ENCODE peak calls at places on chromosome 22, in seven cellular contexts. Y is activated CD4-positive, alpha-beta T cell treated with anti-CD3 and anti-CD28 coated beads for 48 hours; E is HFF-Myc; G is GM12865; M is endothelial cell of umbilical vein; B is CD8-positive, alpha-beta memory T cell; H is retina. L is an unnamed sample.

GRCh38 chr22:17303840-17304779 is 65.2 kb upstream of the CECR2 start:
- DNase-seq in Y (peak), E (no peak), G (peak), M (no peak), B (peak), H (peak), L (peak)

GRCh38 chr22:23772315-23773246 is at the start of gene MMP11:
- DNase-seq in Y (peak), E (no peak), G (peak), M (no peak), B (peak), H (peak), L (peak)

GRCh38 chr22:37633082-37633692 is 6.3 kb upstream of the SH3BP1 start:
- DNase-seq in Y (peak), E (no peak), G (peak), M (no peak), B (peak), H (no peak), L (peak)

GRCh38 chr22:16845881-16846280 is 20.7 kb upstream of the XKR3 start:
- DNase-seq in Y (no peak), E (no peak), G (no peak), M (no peak), B (no peak), H (no peak), L (no peak)

GRCh38 chr22:44025171-44026065 is 1.3 kb downstream of the PARVB start:
- DNase-seq in Y (no peak), E (no peak), G (peak), M (peak), B (no peak), H (no peak), L (no peak)

GRCh38 chr22:47396105-47396504 is 633.7 kb downstream of the TBC1D22A start:
- DNase-seq in Y (no peak), E (no peak), G (no peak), M (no peak), B (no peak), H (no peak), L (no peak)

GRCh38 chr22:29700949-29701927 is 18.6 kb upstream of the CABP7 start:
- DNase-seq in Y (peak), E (no peak), G (peak), M (peak), B (no peak), H (no peak), L (peak)

GRCh38 chr22:27626675-27627443 is 174.7 kb downstream of the MN1 start:
- DNase-seq in Y (no peak), E (no peak), G (no peak), M (no peak), B (no peak), H (no peak), L (no peak)

GRCh38 chr22:34122064-34122463 is 201.8 kb upstream of the LARGE1 start:
- DNase-seq in Y (no peak), E (no peak), G (no peak), M (no peak), B (no peak), H (peak), L (no peak)

GRCh38 chr22:50247748-50248147 is 2.9 kb upstream of the TUBGCP6 start:
- DNase-seq in Y (no peak), E (no peak), G (peak), M (peak), B (peak), H (no peak), L (peak)

GRCh38 chr22:27238935-27239510 is 562.5 kb downstream of the MN1 start:
- DNase-seq in Y (no peak), E (peak), G (no peak), M (peak), B (no peak), H (no peak), L (no peak)

GRCh38 chr22:22872722-22873708 is 14.6 kb upstream of the IGLL5 start:
- DNase-seq in Y (no peak), E (no peak), G (no peak), M (no peak), B (no peak), H (no peak), L (no peak)

GRCh38 chr22:46738961-46739870 is 1.2 kb upstream of the CERK start:
- DNase-seq in Y (peak), E (no peak), G (peak), M (peak), B (peak), H (no peak), L (peak)

GRCh38 chr22:27045103-27045940 is 387.9 kb downstream of the MIAT start:
- DNase-seq in Y (no peak), E (peak), G (no peak), M (peak), B (no peak), H (peak), L (no peak)

GRCh38 chr22:23522642-23523251 is 57.3 kb downstream of the IGLL1 start:
- DNase-seq in Y (no peak), E (no peak), G (no peak), M (peak), B (no peak), H (peak), L (no peak)

GRCh38 chr22:45516163-45516562 is 13.5 kb downstream of the FBLN1 start:
- DNase-seq in Y (no peak), E (no peak), G (no peak), M (no peak), B (no peak), H (no peak), L (no peak)

GRCh38 chr22:50531546-50532352 is 1.9 kb upstream of the TYMP start:
- DNase-seq in Y (peak), E (no peak), G (peak), M (peak), B (peak), H (peak), L (peak)

GRCh38 chr22:47188337-47189055 is 426.0 kb downstream of the TBC1D22A start:
- DNase-seq in Y (no peak), E (no peak), G (no peak), M (no peak), B (no peak), H (no peak), L (no peak)

GRCh38 chr22:26398741-26399153 is 30.3 kb upstream of the ASPHD2 start:
- DNase-seq in Y (peak), E (peak), G (peak), M (peak), B (peak), H (peak), L (peak)

GRCh38 chr22:49305215-49305965 is 522.3 kb downstream of the BRD1 start:
- DNase-seq in Y (peak), E (no peak), G (no peak), M (peak), B (peak), H (peak), L (peak)

GRCh38 chr22:23225724-23226496 is 45.6 kb downstream of the BCR start:
- DNase-seq in Y (no peak), E (no peak), G (no peak), M (peak), B (no peak), H (no peak), L (peak)

GRCh38 chr22:30804626-30805025 is 110.0 kb downstream of the OSBP2 start:
- DNase-seq in Y (no peak), E (no peak), G (no peak), M (no peak), B (no peak), H (no peak), L (no peak)

GRCh38 chr22:46068908-46069481 is 81.3 kb upstream of the PPARA start:
- DNase-seq in Y (peak), E (no peak), G (no peak), M (no peak), B (no peak), H (peak), L (no peak)

GRCh38 chr22:48944756-48945620 is 882.7 kb downstream of the BRD1 start:
- DNase-seq in Y (no peak), E (no peak), G (no peak), M (no peak), B (no peak), H (peak), L (no peak)

GRCh38 chr22:33747576-33748180 is 172.6 kb downstream of the LARGE1 start:
- DNase-seq in Y (no peak), E (no peak), G (peak), M (no peak), B (no peak), H (no peak), L (no peak)

GRCh38 chr22:48534395-48534958 is 1293.2 kb downstream of the BRD1 start:
- DNase-seq in Y (no peak), E (no peak), G (no peak), M (no peak), B (no peak), H (no peak), L (no peak)

GRCh38 chr22:44933829-44934735 is 75.7 kb downstream of the PHF21B start:
- DNase-seq in Y (no peak), E (no peak), G (no peak), M (no peak), B (no peak), H (no peak), L (no peak)

GRCh38 chr22:38317237-38317994 is at the start of gene CSNK1E:
- DNase-seq in Y (peak), E (no peak), G (peak), M (peak), B (peak), H (peak), L (peak)

GRCh38 chr22:48921411-48921903 is 906.2 kb downstream of the BRD1 start:
- DNase-seq in Y (no peak), E (no peak), G (no peak), M (no peak), B (no peak), H (peak), L (no peak)

GRCh38 chr22:35630387-35630793 is 13.3 kb upstream of the MB start:
- DNase-seq in Y (no peak), E (no peak), G (no peak), M (no peak), B (no peak), H (no peak), L (no peak)

GRCh38 chr22:25680949-25681348 is 61.0 kb upstream of the MYO18B start:
- DNase-seq in Y (peak), E (no peak), G (no peak), M (no peak), B (no peak), H (no peak), L (peak)

GRCh38 chr22:42179616-42180015 is 49.0 kb upstream of the CYP2D6 start:
- DNase-seq in Y (no peak), E (peak), G (no peak), M (no peak), B (no peak), H (no peak), L (no peak)

GRCh38 chr22:50218996-50219727 is 18.4 kb downstream of the SELENOO start:
- DNase-seq in Y (peak), E (peak), G (no peak), M (peak), B (no peak), H (peak), L (no peak)

GRCh38 chr22:42926034-42926433 is 69.0 kb upstream of the ARFGAP3 start:
- DNase-seq in Y (no peak), E (no peak), G (no peak), M (peak), B (no peak), H (no peak), L (no peak)

GRCh38 chr22:37552560-37553163 is 7.6 kb upstream of the CDC42EP1 start:
- DNase-seq in Y (no peak), E (peak), G (no peak), M (no peak), B (no peak), H (peak), L (no peak)

GRCh38 chr22:31179345-31179744 is 19.4 kb downstream of the RNF185 start:
- DNase-seq in Y (no peak), E (no peak), G (no peak), M (no peak), B (no peak), H (no peak), L (peak)

GRCh38 chr22:29574762-29575450 is 6.0 kb downstream of the NIPSNAP1 start:
- DNase-seq in Y (no peak), E (no peak), G (no peak), M (no peak), B (no peak), H (no peak), L (no peak)

GRCh38 chr22:30605449-30606110 is 1.4 kb upstream of the TCN2 start:
- DNase-seq in Y (peak), E (no peak), G (peak), M (peak), B (peak), H (peak), L (peak)

GRCh38 chr22:30612789-30613188 is 5.8 kb downstream of the TCN2 start:
- DNase-seq in Y (no peak), E (no peak), G (no peak), M (no peak), B (no peak), H (no peak), L (no peak)